ENCODE peak calls at places on chromosomes 13 and 19, in ten cellular contexts. L is CD4-positive, CD25-positive, alpha-beta regulatory T cell; J is CD8-positive, alpha-beta memory T cell; H is fibroblast of lung; T is left lung; E is right lobe of liver; M is lower lobe of right lung; Y is Peyer's patch; D is transverse colon; N is thoracic aorta. C is an unnamed sample.

GRCh38 chr13:101514695-101515275 is 62.3 kb downstream of the ITGBL1 start:
- DNase-seq in L (peak; percentile 22), J (no peak), H (peak; percentile 86), T (no peak), E (no peak), M (no peak), Y (no peak), D (no peak), N (no peak), C (no peak)

GRCh38 chr19:45848922-45849321 is 14.0 kb downstream of the SYMPK start:
- DNase-seq in L (no peak), J (no peak), H (no peak), T (no peak), E (no peak), M (no peak), Y (no peak), D (no peak), N (no peak), C (no peak)

GRCh38 chr19:19345970-19346369 is 25.3 kb downstream of the MAU2 start:
- DNase-seq in L (no peak), J (no peak), H (no peak), T (no peak), E (no peak), M (no peak), Y (no peak), D (no peak), N (no peak), C (no peak)

GRCh38 chr13:43307921-43308433 is 284.6 kb downstream of the DNAJC15 start:
- DNase-seq in L (no peak), J (no peak), H (peak; percentile 86), T (peak; percentile 84), E (peak; percentile 92), M (peak; percentile 89), Y (peak; percentile 78), D (peak; percentile 75), N (peak; percentile 19), C (peak; percentile 78)

GRCh38 chr19:38583219-38583984 is 34.4 kb downstream of the MAP4K1 start:
- DNase-seq in L (no peak), J (no peak), H (no peak), T (no peak), E (no peak), M (no peak), Y (peak; percentile 59), D (peak; percentile 24), N (no peak), C (no peak)

GRCh38 chr19:48333467-48334384 is 8.4 kb downstream of the EMP3 start:
- DNase-seq in L (peak; percentile 93), J (peak; percentile 91), H (peak; percentile 93), T (peak; percentile 99), E (peak; percentile 93), M (peak; percentile 96), Y (peak; percentile 98), D (peak; percentile 96), N (peak; percentile 64), C (peak; percentile 82)

GRCh38 chr13:107035778-107036177 is 467.8 kb upstream of the ARGLU1 start:
- DNase-seq in L (no peak), J (no peak), H (peak; percentile 75), T (no peak), E (no peak), M (no peak), Y (no peak), D (no peak), N (no peak), C (no peak)

GRCh38 chr19:35911790-35912189 is 3.7 kb upstream of the TYROBP start:
- DNase-seq in L (no peak), J (no peak), H (no peak), T (peak; percentile 82), E (peak; percentile 85), M (peak; percentile 58), Y (no peak), D (no peak), N (no peak), C (no peak)

GRCh38 chr13:20137875-20138274 is 23.0 kb downstream of the GJA3 start:
- DNase-seq in L (no peak), J (no peak), H (no peak), T (no peak), E (no peak), M (no peak), Y (no peak), D (no peak), N (no peak), C (no peak)

GRCh38 chr19:1827566-1828278 is 15.6 kb upstream of the ATP8B3 start:
- DNase-seq in L (no peak), J (no peak), H (no peak), T (no peak), E (no peak), M (no peak), Y (no peak), D (no peak), N (no peak), C (no peak)

GRCh38 chr19:41734585-41734984 is 20.7 kb upstream of the CEACAM6 start:
- DNase-seq in L (no peak), J (no peak), H (no peak), T (peak; percentile 68), E (no peak), M (peak; percentile 64), Y (peak; percentile 83), D (peak; percentile 87), N (no peak), C (no peak)

GRCh38 chr13:66665991-66666390 is 564.1 kb downstream of the PCDH9 start:
- DNase-seq in L (no peak), J (no peak), H (peak; percentile 77), T (peak; percentile 4), E (no peak), M (no peak), Y (no peak), D (no peak), N (no peak), C (no peak)

GRCh38 chr13:107028751-107029150 is 460.8 kb upstream of the ARGLU1 start:
- DNase-seq in L (no peak), J (no peak), H (no peak), T (no peak), E (no peak), M (no peak), Y (no peak), D (no peak), N (no peak), C (no peak)

GRCh38 chr13:112455476-112456059 is 79.4 kb downstream of the SPACA7 start:
- DNase-seq in L (no peak), J (no peak), H (no peak), T (peak; percentile 49), E (no peak), M (no peak), Y (no peak), D (no peak), N (no peak), C (peak; percentile 23)
- H3K27me3 ChIP-seq in L (no peaks in the 10 kb centered on the region), J (no peaks in the 10 kb centered on the region), H (no peaks in the 10 kb centered on the region), T (peaks cover 40% of the 10 kb centered on the region), E (no peaks in the 10 kb centered on the region), M (peaks cover 15% of the 10 kb centered on the region), Y (no peaks in the 10 kb centered on the region), D (no peaks in the 10 kb centered on the region), N (no peaks in the 10 kb centered on the region), C (peaks cover 12% of the 10 kb centered on the region)

DNA sequence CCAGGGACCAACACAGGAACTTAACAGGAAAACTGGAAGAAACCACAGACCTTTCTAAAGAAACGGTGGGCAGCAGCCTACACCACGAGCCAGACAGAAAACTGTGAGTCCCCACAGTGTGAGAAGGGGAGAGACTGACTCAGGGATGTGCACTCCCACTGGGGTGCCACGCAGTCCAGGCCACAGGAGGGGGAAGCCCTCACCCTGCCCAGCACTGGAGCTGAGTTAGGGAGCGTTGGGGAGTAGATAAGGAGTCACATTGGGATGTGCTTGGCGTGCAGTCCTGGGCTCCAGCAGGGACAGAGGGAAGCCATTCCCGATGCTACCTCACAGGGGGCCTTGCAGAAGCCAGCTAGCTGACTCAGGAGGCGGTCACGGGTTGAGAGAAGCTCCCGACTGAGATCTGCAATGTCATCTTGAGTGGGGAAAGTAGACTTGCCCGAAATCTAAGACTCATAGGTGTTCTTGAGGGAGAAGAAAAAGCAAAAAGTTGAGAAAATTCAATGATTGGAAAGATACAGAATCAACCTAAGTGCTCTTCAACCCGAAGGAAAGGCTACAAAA is 17.3 kb downstream of the SIGLEC8 start:
- DNase-seq in L (no peak), J (peak; percentile 20), H (no peak), T (no peak), E (no peak), M (no peak), Y (no peak), D (no peak), N (no peak), C (no peak)
- H3K27me3 ChIP-seq in L (no peaks in the 10 kb centered on the region), J (peaks cover 3% of the 10 kb centered on the region), H (no peaks in the 10 kb centered on the region), T (peaks cover 66% of the 10 kb centered on the region), E (no peaks in the 10 kb centered on the region), M (peaks cover 44% of the 10 kb centered on the region), Y (no peaks in the 10 kb centered on the region), D (peaks cover 28% of the 10 kb centered on the region), N (no peaks in the 10 kb centered on the region), C (peaks cover 16% of the 10 kb centered on the region)

DNA sequence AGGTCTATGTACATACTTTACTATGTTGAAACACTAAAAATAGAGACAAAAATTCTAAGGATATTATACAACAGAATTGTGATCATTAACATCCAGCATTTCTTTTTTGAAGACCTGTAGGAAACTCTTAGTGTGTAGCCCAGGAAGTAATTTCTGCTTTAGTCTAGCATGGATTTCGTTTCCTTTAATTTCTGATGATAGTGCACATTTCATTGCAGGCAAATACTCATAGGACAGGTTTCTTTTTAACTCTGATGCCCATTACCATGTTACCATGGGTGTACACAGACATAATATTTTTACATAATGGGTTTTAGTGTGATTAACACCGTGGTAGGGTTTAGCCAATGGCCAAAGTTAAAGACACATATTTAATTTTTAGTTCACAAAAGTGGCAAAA is 27.1 kb downstream of the LIG4 start:
- DNase-seq in L (no peak), J (no peak), H (no peak), T (no peak), E (no peak), M (no peak), Y (no peak), D (no peak), N (no peak), C (no peak)
- H3K27me3 ChIP-seq in L (peaks cover 9% of the 10 kb centered on the region), J (no peaks in the 10 kb centered on the region), H (no peaks in the 10 kb centered on the region), T (no peaks in the 10 kb centered on the region), E (peaks cover 4% of the 10 kb centered on the region), M (no peaks in the 10 kb centered on the region), Y (no peaks in the 10 kb centered on the region), D (no peaks in the 10 kb centered on the region), N (no peaks in the 10 kb centered on the region), C (no peaks in the 10 kb centered on the region)

GRCh38 chr19:13029301-13029880 is 34.1 kb downstream of the NFIX start:
- DNase-seq in L (no peak), J (no peak), H (no peak), T (peak; percentile 48), E (no peak), M (no peak), Y (no peak), D (no peak), N (no peak), C (no peak)

GRCh38 chr19:13027557-13027956 is 32.3 kb downstream of the NFIX start:
- DNase-seq in L (no peak), J (no peak), H (no peak), T (peak; percentile 17), E (no peak), M (no peak), Y (no peak), D (no peak), N (no peak), C (no peak)

GRCh38 chr19:13031917-13032623 is 36.8 kb downstream of the NFIX start:
- DNase-seq in L (no peak), J (no peak), H (peak; percentile 78), T (peak; percentile 61), E (peak; percentile 10), M (no peak), Y (no peak), D (no peak), N (no peak), C (no peak)

GRCh38 chr19:13028027-13028426 is 32.8 kb downstream of the NFIX start:
- DNase-seq in L (no peak), J (no peak), H (no peak), T (peak; percentile 46), E (no peak), M (peak; percentile 22), Y (no peak), D (no peak), N (no peak), C (no peak)

GRCh38 chr19:13029893-13030292 is 34.6 kb downstream of the NFIX start:
- DNase-seq in L (no peak), J (no peak), H (no peak), T (peak; percentile 63), E (no peak), M (no peak), Y (peak; percentile 70), D (peak; percentile 64), N (no peak), C (no peak)
- H3K27me3 ChIP-seq in L (peaks cover 3% of the 10 kb centered on the region), J (peaks cover 4% of the 10 kb centered on the region), H (no peaks in the 10 kb centered on the region), T (peaks cover 5% of the 10 kb centered on the region), E (no peaks in the 10 kb centered on the region), M (no peaks in the 10 kb centered on the region), Y (no peaks in the 10 kb centered on the region), D (no peaks in the 10 kb centered on the region), N (no peaks in the 10 kb centered on the region), C (no peaks in the 10 kb centered on the region)